ENCODE peak calls at places on chromosomes 4 and X, in ten cellular contexts. One of them, this sample, is unnamed.

GRCh38 chr4:72701987-72702819 is 133.2 kb upstream of the ADAMTS3 start:
- DNase-seq in stimulated activated CD4-positive, alpha-beta T cell treated with anti-CD3 and anti-CD28 coated beads, Interleukin-1b, Interleukin-23, amount 100 ng/mL, for 48 hours: no peak
- DNase-seq in SW480: peak
- DNase-seq in left cardiac atrium: no peak
- DNase-seq in IMR-90: peak
- DNase-seq in mesenchymal stem cell: peak
- DNase-seq in activated T-helper 1 cell treated with anti-CD3 and anti-CD28 coated beads, Interleukin-2, amount 50 U/mL, for 16 hours: no peak
- DNase-seq in H4: peak
- DNase-seq in vagina: no peak
- DNase-seq in astrocyte of the spinal cord: peak
- DNase-seq in this sample: peak

GRCh38 chrX:111095974-111096870 is at the start of gene PAK3:
- DNase-seq in stimulated activated CD4-positive, alpha-beta T cell treated with anti-CD3 and anti-CD28 coated beads, Interleukin-1b, Interleukin-23, amount 100 ng/mL, for 48 hours: no peak
- DNase-seq in SW480: no peak
- DNase-seq in left cardiac atrium: peak
- DNase-seq in IMR-90: peak
- DNase-seq in mesenchymal stem cell: peak
- DNase-seq in activated T-helper 1 cell treated with anti-CD3 and anti-CD28 coated beads, Interleukin-2, amount 50 U/mL, for 16 hours: no peak
- DNase-seq in H4: peak
- DNase-seq in vagina: no peak
- DNase-seq in astrocyte of the spinal cord: peak
- DNase-seq in this sample: no peak

GRCh38 chr4:113094802-113095201 is 45.3 kb downstream of the ANK2 start:
- DNase-seq in stimulated activated CD4-positive, alpha-beta T cell treated with anti-CD3 and anti-CD28 coated beads, Interleukin-1b, Interleukin-23, amount 100 ng/mL, for 48 hours: no peak
- DNase-seq in SW480: peak
- DNase-seq in left cardiac atrium: no peak
- DNase-seq in IMR-90: no peak
- DNase-seq in mesenchymal stem cell: peak
- DNase-seq in activated T-helper 1 cell treated with anti-CD3 and anti-CD28 coated beads, Interleukin-2, amount 50 U/mL, for 16 hours: no peak
- DNase-seq in H4: peak
- DNase-seq in vagina: no peak
- DNase-seq in astrocyte of the spinal cord: peak
- DNase-seq in this sample: peak

GRCh38 chrX:119982145-119982544 is 38.6 kb upstream of the NKAP start:
- DNase-seq in stimulated activated CD4-positive, alpha-beta T cell treated with anti-CD3 and anti-CD28 coated beads, Interleukin-1b, Interleukin-23, amount 100 ng/mL, for 48 hours: no peak
- DNase-seq in SW480: no peak
- DNase-seq in left cardiac atrium: no peak
- DNase-seq in IMR-90: no peak
- DNase-seq in mesenchymal stem cell: no peak
- DNase-seq in activated T-helper 1 cell treated with anti-CD3 and anti-CD28 coated beads, Interleukin-2, amount 50 U/mL, for 16 hours: no peak
- DNase-seq in H4: no peak
- DNase-seq in vagina: no peak
- DNase-seq in astrocyte of the spinal cord: no peak
- DNase-seq in this sample: no peak

GRCh38 chrX:25427873-25428555 is 412.2 kb upstream of the ARX start:
- DNase-seq in stimulated activated CD4-positive, alpha-beta T cell treated with anti-CD3 and anti-CD28 coated beads, Interleukin-1b, Interleukin-23, amount 100 ng/mL, for 48 hours: no peak
- DNase-seq in SW480: no peak
- DNase-seq in left cardiac atrium: no peak
- DNase-seq in IMR-90: no peak
- DNase-seq in mesenchymal stem cell: no peak
- DNase-seq in activated T-helper 1 cell treated with anti-CD3 and anti-CD28 coated beads, Interleukin-2, amount 50 U/mL, for 16 hours: no peak
- DNase-seq in H4: peak
- DNase-seq in vagina: no peak
- DNase-seq in astrocyte of the spinal cord: no peak
- DNase-seq in this sample: no peak

GRCh38 chr4:115851918-115852766 is 738.7 kb upstream of the NDST4 start:
- DNase-seq in stimulated activated CD4-positive, alpha-beta T cell treated with anti-CD3 and anti-CD28 coated beads, Interleukin-1b, Interleukin-23, amount 100 ng/mL, for 48 hours: no peak
- DNase-seq in SW480: peak
- DNase-seq in left cardiac atrium: no peak
- DNase-seq in IMR-90: no peak
- DNase-seq in mesenchymal stem cell: peak
- DNase-seq in activated T-helper 1 cell treated with anti-CD3 and anti-CD28 coated beads, Interleukin-2, amount 50 U/mL, for 16 hours: no peak
- DNase-seq in H4: peak
- DNase-seq in vagina: no peak
- DNase-seq in astrocyte of the spinal cord: peak
- DNase-seq in this sample: no peak

GRCh38 chr4:158484173-158484885 is 37.4 kb upstream of the RXFP1 start:
- DNase-seq in stimulated activated CD4-positive, alpha-beta T cell treated with anti-CD3 and anti-CD28 coated beads, Interleukin-1b, Interleukin-23, amount 100 ng/mL, for 48 hours: no peak
- DNase-seq in SW480: no peak
- DNase-seq in left cardiac atrium: no peak
- DNase-seq in IMR-90: peak
- DNase-seq in mesenchymal stem cell: no peak
- DNase-seq in activated T-helper 1 cell treated with anti-CD3 and anti-CD28 coated beads, Interleukin-2, amount 50 U/mL, for 16 hours: no peak
- DNase-seq in H4: peak
- DNase-seq in vagina: no peak
- DNase-seq in astrocyte of the spinal cord: peak
- DNase-seq in this sample: no peak

GRCh38 chrX:41082783-41083182 is 2.5 kb upstream of the USP9X start:
- DNase-seq in stimulated activated CD4-positive, alpha-beta T cell treated with anti-CD3 and anti-CD28 coated beads, Interleukin-1b, Interleukin-23, amount 100 ng/mL, for 48 hours: no peak
- DNase-seq in SW480: no peak
- DNase-seq in left cardiac atrium: no peak
- DNase-seq in IMR-90: no peak
- DNase-seq in mesenchymal stem cell: no peak
- DNase-seq in activated T-helper 1 cell treated with anti-CD3 and anti-CD28 coated beads, Interleukin-2, amount 50 U/mL, for 16 hours: no peak
- DNase-seq in H4: no peak
- DNase-seq in vagina: no peak
- DNase-seq in astrocyte of the spinal cord: no peak
- DNase-seq in this sample: no peak

GRCh38 chr4:2757426-2757825 is 1.3 kb upstream of the TNIP2 start:
- DNase-seq in stimulated activated CD4-positive, alpha-beta T cell treated with anti-CD3 and anti-CD28 coated beads, Interleukin-1b, Interleukin-23, amount 100 ng/mL, for 48 hours: no peak
- DNase-seq in SW480: no peak
- DNase-seq in left cardiac atrium: no peak
- DNase-seq in IMR-90: no peak
- DNase-seq in mesenchymal stem cell: no peak
- DNase-seq in activated T-helper 1 cell treated with anti-CD3 and anti-CD28 coated beads, Interleukin-2, amount 50 U/mL, for 16 hours: no peak
- DNase-seq in H4: no peak
- DNase-seq in vagina: no peak
- DNase-seq in astrocyte of the spinal cord: no peak
- DNase-seq in this sample: no peak

GRCh38 chr4:336099-336892 is 1.3 kb upstream of the ZNF141 start:
- DNase-seq in stimulated activated CD4-positive, alpha-beta T cell treated with anti-CD3 and anti-CD28 coated beads, Interleukin-1b, Interleukin-23, amount 100 ng/mL, for 48 hours: peak
- DNase-seq in SW480: no peak
- DNase-seq in left cardiac atrium: peak
- DNase-seq in IMR-90: no peak
- DNase-seq in mesenchymal stem cell: peak
- DNase-seq in activated T-helper 1 cell treated with anti-CD3 and anti-CD28 coated beads, Interleukin-2, amount 50 U/mL, for 16 hours: no peak
- DNase-seq in H4: no peak
- DNase-seq in vagina: no peak
- DNase-seq in astrocyte of the spinal cord: no peak
- DNase-seq in this sample: no peak

GRCh38 chr4:122822466-122822865 is 4.2 kb upstream of the FGF2 start:
- DNase-seq in stimulated activated CD4-positive, alpha-beta T cell treated with anti-CD3 and anti-CD28 coated beads, Interleukin-1b, Interleukin-23, amount 100 ng/mL, for 48 hours: no peak
- DNase-seq in SW480: no peak
- DNase-seq in left cardiac atrium: no peak
- DNase-seq in IMR-90: no peak
- DNase-seq in mesenchymal stem cell: no peak
- DNase-seq in activated T-helper 1 cell treated with anti-CD3 and anti-CD28 coated beads, Interleukin-2, amount 50 U/mL, for 16 hours: no peak
- DNase-seq in H4: no peak
- DNase-seq in vagina: no peak
- DNase-seq in astrocyte of the spinal cord: no peak
- DNase-seq in this sample: no peak

GRCh38 chrX:53257166-53257565 is 24.2 kb downstream of the IQSEC2 start:
- DNase-seq in stimulated activated CD4-positive, alpha-beta T cell treated with anti-CD3 and anti-CD28 coated beads, Interleukin-1b, Interleukin-23, amount 100 ng/mL, for 48 hours: no peak
- DNase-seq in SW480: no peak
- DNase-seq in left cardiac atrium: no peak
- DNase-seq in IMR-90: no peak
- DNase-seq in mesenchymal stem cell: no peak
- DNase-seq in activated T-helper 1 cell treated with anti-CD3 and anti-CD28 coated beads, Interleukin-2, amount 50 U/mL, for 16 hours: no peak
- DNase-seq in H4: no peak
- DNase-seq in vagina: no peak
- DNase-seq in astrocyte of the spinal cord: no peak
- DNase-seq in this sample: no peak

GRCh38 chr4:139734875-139735380 is 69.3 kb downstream of the MGST2 start:
- DNase-seq in stimulated activated CD4-positive, alpha-beta T cell treated with anti-CD3 and anti-CD28 coated beads, Interleukin-1b, Interleukin-23, amount 100 ng/mL, for 48 hours: peak
- DNase-seq in SW480: peak
- DNase-seq in left cardiac atrium: peak
- DNase-seq in IMR-90: peak
- DNase-seq in mesenchymal stem cell: peak
- DNase-seq in activated T-helper 1 cell treated with anti-CD3 and anti-CD28 coated beads, Interleukin-2, amount 50 U/mL, for 16 hours: no peak
- DNase-seq in H4: peak
- DNase-seq in vagina: no peak
- DNase-seq in astrocyte of the spinal cord: peak
- DNase-seq in this sample: peak

GRCh38 chr4:6783111-6783981 is 819 bp downstream of the KIAA0232 start:
- DNase-seq in stimulated activated CD4-positive, alpha-beta T cell treated with anti-CD3 and anti-CD28 coated beads, Interleukin-1b, Interleukin-23, amount 100 ng/mL, for 48 hours: peak
- DNase-seq in SW480: peak
- DNase-seq in left cardiac atrium: peak
- DNase-seq in IMR-90: peak
- DNase-seq in mesenchymal stem cell: peak
- DNase-seq in activated T-helper 1 cell treated with anti-CD3 and anti-CD28 coated beads, Interleukin-2, amount 50 U/mL, for 16 hours: peak
- DNase-seq in H4: peak
- DNase-seq in vagina: no peak
- DNase-seq in astrocyte of the spinal cord: peak
- DNase-seq in this sample: no peak

GRCh38 chr4:73762409-73762808 is 22.0 kb downstream of the CXCL8 start:
- DNase-seq in stimulated activated CD4-positive, alpha-beta T cell treated with anti-CD3 and anti-CD28 coated beads, Interleukin-1b, Interleukin-23, amount 100 ng/mL, for 48 hours: no peak
- DNase-seq in SW480: no peak
- DNase-seq in left cardiac atrium: no peak
- DNase-seq in IMR-90: no peak
- DNase-seq in mesenchymal stem cell: no peak
- DNase-seq in activated T-helper 1 cell treated with anti-CD3 and anti-CD28 coated beads, Interleukin-2, amount 50 U/mL, for 16 hours: no peak
- DNase-seq in H4: no peak
- DNase-seq in vagina: no peak
- DNase-seq in astrocyte of the spinal cord: no peak
- DNase-seq in this sample: no peak

GRCh38 chrX:11273544-11273943 is 19.7 kb upstream of the AMELX start:
- DNase-seq in stimulated activated CD4-positive, alpha-beta T cell treated with anti-CD3 and anti-CD28 coated beads, Interleukin-1b, Interleukin-23, amount 100 ng/mL, for 48 hours: no peak
- DNase-seq in SW480: peak
- DNase-seq in left cardiac atrium: no peak
- DNase-seq in IMR-90: peak
- DNase-seq in mesenchymal stem cell: peak
- DNase-seq in activated T-helper 1 cell treated with anti-CD3 and anti-CD28 coated beads, Interleukin-2, amount 50 U/mL, for 16 hours: no peak
- DNase-seq in H4: no peak
- DNase-seq in vagina: no peak
- DNase-seq in astrocyte of the spinal cord: peak
- DNase-seq in this sample: no peak

GRCh38 chrX:150482537-150483217 is 85.7 kb upstream of the MTM1 start:
- DNase-seq in stimulated activated CD4-positive, alpha-beta T cell treated with anti-CD3 and anti-CD28 coated beads, Interleukin-1b, Interleukin-23, amount 100 ng/mL, for 48 hours: peak
- DNase-seq in SW480: peak
- DNase-seq in left cardiac atrium: no peak
- DNase-seq in IMR-90: peak
- DNase-seq in mesenchymal stem cell: peak
- DNase-seq in activated T-helper 1 cell treated with anti-CD3 and anti-CD28 coated beads, Interleukin-2, amount 50 U/mL, for 16 hours: no peak
- DNase-seq in H4: peak
- DNase-seq in vagina: no peak
- DNase-seq in astrocyte of the spinal cord: peak
- DNase-seq in this sample: no peak

GRCh38 chrX:68833448-68833805 is 4.6 kb downstream of the EFNB1 start:
- DNase-seq in stimulated activated CD4-positive, alpha-beta T cell treated with anti-CD3 and anti-CD28 coated beads, Interleukin-1b, Interleukin-23, amount 100 ng/mL, for 48 hours: no peak
- DNase-seq in SW480: no peak
- DNase-seq in left cardiac atrium: no peak
- DNase-seq in IMR-90: no peak
- DNase-seq in mesenchymal stem cell: no peak
- DNase-seq in activated T-helper 1 cell treated with anti-CD3 and anti-CD28 coated beads, Interleukin-2, amount 50 U/mL, for 16 hours: no peak
- DNase-seq in H4: no peak
- DNase-seq in vagina: no peak
- DNase-seq in astrocyte of the spinal cord: no peak
- DNase-seq in this sample: no peak

This sample was measured in AG04449.